ENCODE peak calls at places on chromosomes 4 and X, in nine cellular contexts. One of them, this sample, is unnamed.

GRCh38 chr4:24971192-24971591 is 58.4 kb upstream of the CCDC149 start:
- DNase-seq in transverse colon: no peak
- DNase-seq in A673: no peak
- DNase-seq in K562: no peak
- DNase-seq in astrocyte: no peak
- DNase-seq in vagina: peak
- DNase-seq in psoas muscle: no peak
- DNase-seq in right lobe of liver: peak
- DNase-seq in neural progenitor cell: no peak
- DNase-seq in this sample: no peak

GRCh38 chrX:40085714-40086113 is 12.0 kb downstream of the BCOR start:
- DNase-seq in transverse colon: no peak
- DNase-seq in A673: no peak
- DNase-seq in K562: no peak
- DNase-seq in astrocyte: no peak
- DNase-seq in vagina: no peak
- DNase-seq in psoas muscle: no peak
- DNase-seq in right lobe of liver: no peak
- DNase-seq in neural progenitor cell: no peak
- DNase-seq in this sample: no peak

GRCh38 chr4:53659737-53660136 is 68.5 kb upstream of the LNX1 start:
- DNase-seq in transverse colon: no peak
- DNase-seq in A673: no peak
- DNase-seq in K562: no peak
- DNase-seq in astrocyte: no peak
- DNase-seq in vagina: no peak
- DNase-seq in psoas muscle: no peak
- DNase-seq in right lobe of liver: no peak
- DNase-seq in neural progenitor cell: no peak
- DNase-seq in this sample: no peak

GRCh38 chr4:26458104-26458503 is 32.2 kb downstream of the CCKAR start:
- DNase-seq in transverse colon: no peak
- DNase-seq in A673: no peak
- DNase-seq in K562: no peak
- DNase-seq in astrocyte: peak
- DNase-seq in vagina: peak
- DNase-seq in psoas muscle: no peak
- DNase-seq in right lobe of liver: no peak
- DNase-seq in neural progenitor cell: no peak
- DNase-seq in this sample: no peak

GRCh38 chr4:62133498-62133897 is 933.4 kb downstream of the ADGRL3 start:
- DNase-seq in transverse colon: no peak
- DNase-seq in A673: no peak
- DNase-seq in K562: no peak
- DNase-seq in astrocyte: no peak
- DNase-seq in vagina: no peak
- DNase-seq in psoas muscle: no peak
- DNase-seq in right lobe of liver: no peak
- DNase-seq in neural progenitor cell: no peak
- DNase-seq in this sample: no peak

GRCh38 chr4:62683799-62684566 is 1483.9 kb downstream of the ADGRL3 start:
- DNase-seq in transverse colon: no peak
- DNase-seq in A673: no peak
- DNase-seq in K562: no peak
- DNase-seq in astrocyte: no peak
- DNase-seq in vagina: no peak
- DNase-seq in psoas muscle: no peak
- DNase-seq in right lobe of liver: no peak
- DNase-seq in neural progenitor cell: no peak
- DNase-seq in this sample: no peak

GRCh38 chr4:41844327-41844726 is 90.9 kb upstream of the TMEM33 start:
- DNase-seq in transverse colon: no peak
- DNase-seq in A673: no peak
- DNase-seq in K562: no peak
- DNase-seq in astrocyte: no peak
- DNase-seq in vagina: no peak
- DNase-seq in psoas muscle: no peak
- DNase-seq in right lobe of liver: no peak
- DNase-seq in neural progenitor cell: no peak
- DNase-seq in this sample: no peak

GRCh38 chr4:4859010-4859798 is at the start of gene MSX1:
- DNase-seq in transverse colon: peak
- DNase-seq in A673: peak
- DNase-seq in K562: peak
- DNase-seq in astrocyte: peak
- DNase-seq in vagina: no peak
- DNase-seq in psoas muscle: peak
- DNase-seq in right lobe of liver: peak
- DNase-seq in neural progenitor cell: peak
- DNase-seq in this sample: peak

GRCh38 chr4:1251773-1252066 is 2.8 kb upstream of the CTBP1 start:
- DNase-seq in transverse colon: no peak
- DNase-seq in A673: no peak
- DNase-seq in K562: no peak
- DNase-seq in astrocyte: no peak
- DNase-seq in vagina: no peak
- DNase-seq in psoas muscle: no peak
- DNase-seq in right lobe of liver: no peak
- DNase-seq in neural progenitor cell: no peak
- DNase-seq in this sample: no peak

GRCh38 chr4:27318740-27319139 is 458.1 kb downstream of the STIM2 start:
- DNase-seq in transverse colon: peak
- DNase-seq in A673: peak
- DNase-seq in K562: peak
- DNase-seq in astrocyte: no peak
- DNase-seq in vagina: no peak
- DNase-seq in psoas muscle: peak
- DNase-seq in right lobe of liver: no peak
- DNase-seq in neural progenitor cell: peak
- DNase-seq in this sample: no peak

GRCh38 chr4:3199661-3200422 is 49.1 kb upstream of the MSANTD1 start:
- DNase-seq in transverse colon: no peak
- DNase-seq in A673: no peak
- DNase-seq in K562: no peak
- DNase-seq in astrocyte: no peak
- DNase-seq in vagina: no peak
- DNase-seq in psoas muscle: peak
- DNase-seq in right lobe of liver: no peak
- DNase-seq in neural progenitor cell: no peak
- DNase-seq in this sample: no peak

GRCh38 chr4:168485511-168485910 is 5.2 kb upstream of the DDX60L start:
- DNase-seq in transverse colon: no peak
- DNase-seq in A673: no peak
- DNase-seq in K562: no peak
- DNase-seq in astrocyte: no peak
- DNase-seq in vagina: no peak
- DNase-seq in psoas muscle: no peak
- DNase-seq in right lobe of liver: no peak
- DNase-seq in neural progenitor cell: no peak
- DNase-seq in this sample: no peak

GRCh38 chr4:168484626-168485025 is 4.3 kb upstream of the DDX60L start:
- DNase-seq in transverse colon: no peak
- DNase-seq in A673: no peak
- DNase-seq in K562: no peak
- DNase-seq in astrocyte: peak
- DNase-seq in vagina: no peak
- DNase-seq in psoas muscle: no peak
- DNase-seq in right lobe of liver: no peak
- DNase-seq in neural progenitor cell: no peak
- DNase-seq in this sample: no peak

GRCh38 chr4:168483786-168484185 is 3.5 kb upstream of the DDX60L start:
- DNase-seq in transverse colon: no peak
- DNase-seq in A673: no peak
- DNase-seq in K562: no peak
- DNase-seq in astrocyte: peak
- DNase-seq in vagina: no peak
- DNase-seq in psoas muscle: no peak
- DNase-seq in right lobe of liver: no peak
- DNase-seq in neural progenitor cell: no peak
- DNase-seq in this sample: no peak

GRCh38 chr4:168478868-168479267 is 1.4 kb downstream of the DDX60L start:
- DNase-seq in transverse colon: no peak
- DNase-seq in A673: no peak
- DNase-seq in K562: no peak
- DNase-seq in astrocyte: no peak
- DNase-seq in vagina: no peak
- DNase-seq in psoas muscle: no peak
- DNase-seq in right lobe of liver: no peak
- DNase-seq in neural progenitor cell: no peak
- DNase-seq in this sample: no peak

DNA sequence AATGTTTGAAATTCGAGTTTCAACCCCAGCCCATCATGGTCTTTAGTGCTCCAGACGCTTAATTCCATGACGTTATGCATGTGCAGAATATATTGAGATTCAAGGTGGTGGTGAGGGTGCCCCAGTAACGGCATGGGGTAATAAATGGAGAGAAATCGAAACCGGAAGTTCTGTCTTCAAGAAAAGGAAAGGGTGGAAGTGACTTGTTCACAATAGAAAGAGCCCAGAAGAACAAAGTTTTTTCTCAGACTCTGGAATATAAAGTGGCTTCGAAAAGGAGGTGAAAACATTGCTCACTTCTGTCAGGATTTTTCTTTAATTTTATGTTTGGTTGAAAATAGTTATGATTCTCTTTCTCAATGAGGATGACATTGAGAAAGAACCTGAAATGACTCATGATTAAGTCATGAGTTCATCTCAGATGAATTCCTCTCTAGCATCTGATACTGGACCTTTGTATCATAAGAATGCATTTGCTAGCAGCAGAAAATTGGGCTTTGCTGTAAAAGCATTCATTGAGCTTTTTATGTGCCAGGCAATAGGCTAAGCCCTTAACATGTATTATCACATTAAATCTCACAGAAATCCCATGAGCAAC is 798 bp upstream of the DDX60L start:
- DNase-seq in transverse colon: peak
- DNase-seq in A673: peak
- DNase-seq in K562: peak
- DNase-seq in astrocyte: peak
- DNase-seq in vagina: no peak
- DNase-seq in psoas muscle: no peak
- DNase-seq in right lobe of liver: no peak
- DNase-seq in neural progenitor cell: no peak
- DNase-seq in this sample: no peak
- H3K4me3 ChIP-seq in transverse colon: peak
- H3K4me3 ChIP-seq in A673: peak
- H3K4me3 ChIP-seq in K562: peak
- H3K4me3 ChIP-seq in astrocyte: peak
- H3K4me3 ChIP-seq in vagina: peak
- H3K4me3 ChIP-seq in psoas muscle: peak
- H3K4me3 ChIP-seq in right lobe of liver: peak
- H3K4me3 ChIP-seq in neural progenitor cell: no peak
- H3K4me3 ChIP-seq in this sample: peak

DNA sequence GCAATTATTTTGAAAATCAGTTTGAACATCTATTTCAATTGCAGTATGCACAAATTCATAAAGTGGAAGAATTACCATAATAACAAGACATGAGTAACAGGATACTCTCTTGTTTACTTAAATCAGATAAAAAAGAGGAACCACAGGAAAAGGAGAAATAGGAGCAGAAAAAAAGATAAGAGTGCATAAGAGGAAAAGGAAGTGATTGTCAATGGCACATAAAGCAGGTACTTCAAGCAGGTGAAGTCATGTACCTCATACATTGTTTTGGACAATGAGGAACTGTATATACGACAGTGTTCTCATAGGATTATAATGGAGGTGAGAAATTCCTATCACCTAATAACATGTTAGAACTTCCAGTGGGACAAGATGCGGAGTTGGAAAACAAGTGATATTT is 334.5 kb upstream of the PCDH7 start:
- DNase-seq in transverse colon: no peak
- DNase-seq in A673: no peak
- DNase-seq in K562: no peak
- DNase-seq in astrocyte: no peak
- DNase-seq in vagina: no peak
- DNase-seq in psoas muscle: no peak
- DNase-seq in right lobe of liver: no peak
- DNase-seq in neural progenitor cell: no peak
- DNase-seq in this sample: no peak
- H3K27ac ChIP-seq in transverse colon: no peak
- H3K27ac ChIP-seq in A673: no peak
- H3K27ac ChIP-seq in K562: no peak
- H3K27ac ChIP-seq in astrocyte: no peak
- H3K27ac ChIP-seq in vagina: no peak
- H3K27ac ChIP-seq in psoas muscle: no peak
- H3K27ac ChIP-seq in right lobe of liver: no peak
- H3K27ac ChIP-seq in neural progenitor cell: no peak
- H3K27ac ChIP-seq in this sample: no peak

GRCh38 chrX:66005832-66006449 is 33.9 kb downstream of the VSIG4 start:
- DNase-seq in transverse colon: no peak
- DNase-seq in A673: no peak
- DNase-seq in K562: no peak
- DNase-seq in astrocyte: no peak
- DNase-seq in vagina: no peak
- DNase-seq in psoas muscle: no peak
- DNase-seq in right lobe of liver: no peak
- DNase-seq in neural progenitor cell: no peak
- DNase-seq in this sample: no peak
- H3K4me3 ChIP-seq in transverse colon: no peak
- H3K4me3 ChIP-seq in A673: no peak
- H3K4me3 ChIP-seq in K562: no peak
- H3K4me3 ChIP-seq in astrocyte: no peak
- H3K4me3 ChIP-seq in vagina: no peak
- H3K4me3 ChIP-seq in psoas muscle: no peak
- H3K4me3 ChIP-seq in right lobe of liver: no peak
- H3K4me3 ChIP-seq in neural progenitor cell: no peak
- H3K4me3 ChIP-seq in this sample: no peak

GRCh38 chr4:6272863-6273660 is 3.4 kb downstream of the WFS1 start:
- DNase-seq in transverse colon: no peak
- DNase-seq in A673: no peak
- DNase-seq in K562: no peak
- DNase-seq in astrocyte: peak
- DNase-seq in vagina: no peak
- DNase-seq in psoas muscle: no peak
- DNase-seq in right lobe of liver: no peak
- DNase-seq in neural progenitor cell: no peak
- DNase-seq in this sample: no peak

GRCh38 chr4:6277139-6277802 is 7.6 kb downstream of the WFS1 start:
- DNase-seq in transverse colon: no peak
- DNase-seq in A673: no peak
- DNase-seq in K562: no peak
- DNase-seq in astrocyte: no peak
- DNase-seq in vagina: no peak
- DNase-seq in psoas muscle: no peak
- DNase-seq in right lobe of liver: no peak
- DNase-seq in neural progenitor cell: no peak
- DNase-seq in this sample: no peak

GRCh38 chr4:6273661-6273990 is 4.0 kb downstream of the WFS1 start:
- DNase-seq in transverse colon: no peak
- DNase-seq in A673: no peak
- DNase-seq in K562: no peak
- DNase-seq in astrocyte: no peak
- DNase-seq in vagina: no peak
- DNase-seq in psoas muscle: no peak
- DNase-seq in right lobe of liver: no peak
- DNase-seq in neural progenitor cell: no peak
- DNase-seq in this sample: no peak

GRCh38 chr4:6275898-6276563 is 6.4 kb downstream of the WFS1 start:
- DNase-seq in transverse colon: peak
- DNase-seq in A673: no peak
- DNase-seq in K562: no peak
- DNase-seq in astrocyte: no peak
- DNase-seq in vagina: no peak
- DNase-seq in psoas muscle: no peak
- DNase-seq in right lobe of liver: no peak
- DNase-seq in neural progenitor cell: no peak
- DNase-seq in this sample: no peak

GRCh38 chr4:6275351-6275750 is 5.7 kb downstream of the WFS1 start:
- DNase-seq in transverse colon: no peak
- DNase-seq in A673: no peak
- DNase-seq in K562: no peak
- DNase-seq in astrocyte: no peak
- DNase-seq in vagina: no peak
- DNase-seq in psoas muscle: no peak
- DNase-seq in right lobe of liver: no peak
- DNase-seq in neural progenitor cell: no peak
- DNase-seq in this sample: no peak
- H3K27ac ChIP-seq in transverse colon: peak
- H3K27ac ChIP-seq in A673: no peak
- H3K27ac ChIP-seq in K562: no peak
- H3K27ac ChIP-seq in astrocyte: no peak
- H3K27ac ChIP-seq in vagina: peak
- H3K27ac ChIP-seq in psoas muscle: no peak
- H3K27ac ChIP-seq in right lobe of liver: no peak
- H3K27ac ChIP-seq in neural progenitor cell: no peak
- H3K27ac ChIP-seq in this sample: peak